ENCODE peak calls at places on chromosomes 12 and 14, in seven cellular contexts. R is T-cell, H is hippocampal formation, I is amniotic stem cell, O is heart left ventricle, C is fibroblast of pulmonary artery, K is DMS153. U is an unnamed sample.

GRCh38 chr12:27973487-27973890 is 956 bp upstream of the PTHLH start:
- DNase-seq in H (no peak), I (no peak), K (no peak), C (no peak), O (no peak), R (no peak), U (no peak)

GRCh38 chr12:10717410-10717809 is 5.7 kb downstream of the YBX3 start:
- DNase-seq in O (no peak), H (no peak), C (peak; percentile 67), I (no peak), R (no peak), K (peak; percentile 30), U (no peak)

GRCh38 chr12:104319028-104319427 is 15.5 kb downstream of the EID3 start:
- DNase-seq in I (no peak), R (no peak), K (no peak), H (no peak), C (no peak), O (no peak), U (no peak)

GRCh38 chr12:64461634-64462414 is 9.9 kb downstream of the TBK1 start:
- DNase-seq in I (peak; percentile 43), R (no peak), O (no peak), H (no peak), K (no peak), C (peak; percentile 82), U (no peak)

GRCh38 chr14:67502867-67503266 is 14.3 kb upstream of the TMEM229B start:
- DNase-seq in H (no peak), I (no peak), K (no peak), R (no peak), C (no peak), O (no peak), U (no peak)

GRCh38 chr12:24479131-24479530 is 469.8 kb downstream of the BCAT1 start:
- DNase-seq in R (no peak), C (no peak), H (no peak), K (no peak), O (no peak), I (no peak), U (no peak)

GRCh38 chr14:62213516-62213915 is 451.3 kb downstream of the SNAPC1 start:
- DNase-seq in K (no peak), I (no peak), C (peak; percentile 56), O (no peak), H (no peak), R (no peak), U (no peak)

GRCh38 chr12:65742481-65742971 is 81.8 kb upstream of the HMGA2 start:
- DNase-seq in C (peak; percentile 46), I (peak; percentile 56), O (no peak), H (no peak), R (no peak), K (no peak), U (no peak)

GRCh38 chr12:53965251-53966069 is 7.5 kb upstream of the HOXC11 start:
- DNase-seq in H (no peak), C (no peak), O (no peak), K (no peak), I (no peak), R (no peak), U (no peak)

GRCh38 chr14:54148251-54148650 is 191.6 kb upstream of the BMP4 start:
- DNase-seq in H (no peak), O (no peak), C (peak; percentile 28), K (no peak), I (no peak), R (no peak), U (no peak)

GRCh38 chr12:121227294-121227693 is 17.4 kb downstream of the P2RX4 start:
- DNase-seq in H (no peak), I (no peak), K (peak; percentile 84), O (no peak), C (no peak), R (no peak), U (no peak)

GRCh38 chr12:129332286-129332685 is 479.0 kb downstream of the GLT1D1 start:
- DNase-seq in I (no peak), K (no peak), H (no peak), O (no peak), R (no peak), C (no peak), U (no peak)

GRCh38 chr12:5487076-5487475 is 55.2 kb downstream of the NTF3 start:
- DNase-seq in I (no peak), K (no peak), O (no peak), H (no peak), R (no peak), C (no peak), U (no peak)

GRCh38 chr14:23381871-23382270 is 5.0 kb downstream of the CMTM5 start:
- DNase-seq in R (no peak), I (no peak), H (no peak), O (no peak), K (no peak), C (no peak), U (no peak)

GRCh38 chr14:94400454-94400853 is 12.1 kb upstream of the SERPINA1 start:
- DNase-seq in K (no peak), O (no peak), C (no peak), H (no peak), R (no peak), I (no peak), U (no peak)

GRCh38 chr14:36315159-36315853 is 5.1 kb downstream of the MBIP start:
- DNase-seq in I (no peak), O (no peak), C (no peak), K (peak; percentile 54), R (no peak), H (no peak), U (no peak)

U was measured in CD4-positive, alpha-beta T cell.